ENCODE peak calls at places on chromosome 1, in ten cellular contexts. L is B cell, N is AG09309, T is fibroblast of mammary gland, W is Peyer's patch, S is SK-N-SH, H is type B pancreatic cell, Q is K562, J is progenitor cell of endocrine pancreas, X is IMR-90. O is an unnamed sample.

GRCh38 chr1:66084442-66084841 is 291.7 kb downstream of the PDE4B start:
- DNase-seq in S (no peak), N (no peak), X (no peak), J (no peak), Q (no peak), T (no peak), H (no peak), L (no peak), W (no peak), O (no peak)

GRCh38 chr1:178928985-178929384 is 58.1 kb upstream of the ANGPTL1 start:
- DNase-seq in T (no peak), X (no peak), L (no peak), N (no peak), W (no peak), H (no peak), Q (no peak), S (no peak), J (no peak), O (no peak)

GRCh38 chr1:58765016-58765415 is 18.8 kb downstream of the JUN start:
- DNase-seq in H (no peak), X (peak; percentile 51), N (no peak), L (no peak), J (no peak), W (no peak), S (no peak), T (peak; percentile 31), Q (no peak), O (no peak)

GRCh38 chr1:203858055-203858454 is 3.3 kb upstream of the SNRPE start:
- DNase-seq in N (peak; percentile 37), W (no peak), X (peak; percentile 90), S (no peak), T (peak; percentile 64), Q (no peak), L (no peak), H (no peak), J (no peak), O (no peak)

GRCh38 chr1:9244501-9245229 is 10.1 kb downstream of the H6PD start:
- DNase-seq in T (no peak), H (no peak), X (no peak), L (no peak), N (no peak), S (no peak), W (peak; percentile 51), J (no peak), Q (no peak), O (no peak)

GRCh38 chr1:115296981-115297380 is 41.1 kb downstream of the NGF start:
- DNase-seq in H (no peak), J (no peak), N (peak; percentile 27), Q (no peak), X (peak; percentile 31), L (no peak), T (no peak), W (no peak), S (no peak), O (no peak)

GRCh38 chr1:50189369-50189768 is 80.6 kb downstream of the ELAVL4 start:
- DNase-seq in J (no peak), Q (no peak), W (no peak), H (no peak), X (no peak), S (no peak), L (no peak), N (no peak), T (no peak), O (no peak)

GRCh38 chr1:52928083-52928404 is 968 bp downstream of the SCP2 start:
- DNase-seq in W (no peak), H (no peak), Q (no peak), X (no peak), S (no peak), J (no peak), L (no peak), N (no peak), T (no peak), O (no peak)

GRCh38 chr1:151619489-151620093 is 7.7 kb downstream of the SNX27 start:
- DNase-seq in T (peak; percentile 57), S (no peak), H (no peak), J (no peak), X (peak; percentile 88), Q (no peak), N (no peak), L (no peak), W (no peak), O (no peak)

GRCh38 chr1:121418369-121419049 is 233.7 kb downstream of the SRGAP2C start:
- DNase-seq in H (no peak), W (no peak), S (no peak), L (no peak), T (no peak), X (no peak), N (no peak), Q (no peak), J (no peak), O (no peak)

DNA sequence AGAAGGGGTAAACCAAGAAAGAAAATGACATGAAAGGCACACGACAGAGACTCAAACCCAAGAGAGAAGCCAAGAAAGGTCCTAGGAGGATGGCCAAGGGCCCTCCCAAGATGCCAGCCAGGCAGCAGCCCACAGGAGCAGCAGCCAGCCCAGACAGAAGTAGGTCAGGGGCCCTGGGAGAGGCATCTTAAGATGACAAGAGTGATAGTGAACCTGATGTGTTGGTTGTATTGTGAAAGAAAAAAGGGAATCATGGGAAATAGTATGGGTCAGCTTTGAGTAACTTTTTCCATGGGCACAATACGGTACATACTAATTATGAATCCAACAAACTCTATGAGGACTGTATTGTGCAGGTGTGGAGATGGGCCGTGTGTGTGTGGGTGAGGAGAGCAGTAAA is 3.3 kb downstream of the CCSAP start:
- DNase-seq in L (no peak), X (no peak), S (no peak), W (no peak), N (no peak), J (no peak), Q (no peak), H (no peak), T (no peak), O (no peak)
- TF ChIP-seq CTCF in L (no peak), X (no peak), S (no peak), W (no peak), N (no peak), J (no peak), Q (no peak), H (no peak), T (no peak), O (no peak)

GRCh38 chr1:215146252-215146975 is 63.9 kb downstream of the KCNK2 start:
- DNase-seq in J (no peak), Q (no peak), N (no peak), L (no peak), W (no peak), H (no peak), S (peak; percentile 4), T (peak; percentile 67), X (peak; percentile 64), O (no peak)
- TF ChIP-seq CTCF in J (peak; percentile 60), Q (no peak), N (peak; percentile 47), L (no peak), W (peak; percentile 41), H (peak; percentile 76), S (peak; percentile 84), T (peak; percentile 62), X (peak; percentile 74), O (no peak)

GRCh38 chr1:29876902-29877301 is 640.6 kb downstream of the PTPRU start:
- DNase-seq in T (no peak), X (no peak), H (no peak), J (no peak), L (no peak), N (no peak), S (no peak), Q (no peak), W (no peak), O (no peak)
- TF ChIP-seq CTCF in T (no peak), X (no peak), H (no peak), J (no peak), L (no peak), N (no peak), S (no peak), Q (peak; percentile 32), W (no peak), O (no peak)

GRCh38 chr1:23627065-23627464 is 64.5 kb upstream of the RPL11 start:
- DNase-seq in H (no peak), W (no peak), N (no peak), X (no peak), S (no peak), Q (no peak), T (no peak), J (no peak), L (no peak), O (peak; percentile 55)
- TF ChIP-seq CTCF in H (no peak), W (no peak), N (no peak), X (no peak), S (no peak), Q (no peak), T (no peak), J (no peak), L (no peak), O (no peak)

DNA sequence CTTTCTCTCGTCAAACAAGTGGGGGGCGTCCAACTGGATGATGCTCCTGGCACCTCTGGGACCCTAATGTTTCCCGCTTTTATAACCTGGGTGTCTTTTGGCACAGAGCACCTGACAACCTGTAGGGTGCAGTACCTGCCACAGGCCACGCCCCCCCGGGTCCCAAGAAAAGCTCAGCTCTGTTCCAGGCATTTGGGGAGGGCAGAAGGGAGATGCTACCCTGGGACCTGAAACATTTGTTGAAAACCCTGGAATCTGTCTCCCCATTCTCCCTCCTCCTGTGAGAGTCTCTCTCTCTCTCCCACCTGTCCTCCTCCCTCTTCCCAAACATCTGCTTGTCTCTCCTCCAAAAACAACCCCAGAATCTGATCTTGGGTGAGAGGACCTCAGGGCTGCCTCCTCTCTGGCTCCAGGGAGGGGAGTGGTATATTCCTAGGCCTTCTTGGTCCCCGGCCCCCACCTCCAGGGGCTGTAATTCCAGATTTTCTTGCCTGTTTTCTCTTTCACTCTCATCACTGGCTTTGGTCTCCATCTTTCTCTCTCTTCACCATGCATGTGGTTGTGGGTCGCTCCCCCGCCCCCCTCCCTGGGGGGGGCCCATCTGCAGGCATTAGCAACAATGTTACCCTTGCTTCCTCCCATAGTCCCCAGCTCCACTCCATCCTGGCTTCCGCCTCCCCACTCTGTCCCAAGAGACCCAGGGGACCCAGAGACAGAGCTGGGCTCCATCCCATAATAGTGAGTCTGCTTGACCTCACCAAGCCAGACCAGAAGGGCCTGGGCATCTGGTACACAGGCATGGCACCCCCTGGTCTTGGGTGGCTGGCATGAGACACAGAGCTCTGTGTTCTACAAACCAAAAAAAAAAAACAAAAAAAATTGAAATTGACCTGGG is 4.1 kb downstream of the AHDC1 start:
- DNase-seq in S (peak; percentile 78), Q (peak; percentile 54), H (no peak), T (no peak), W (no peak), X (no peak), L (no peak), J (no peak), N (no peak), O (no peak)
- TF ChIP-seq CTCF in S (no peak), Q (peak; percentile 6), H (no peak), T (no peak), W (no peak), X (no peak), L (no peak), J (peak; percentile 20), N (no peak), O (no peak)

GRCh38 chr1:109838838-109839240 is 71.8 kb upstream of the CSF1 start:
- DNase-seq in X (peak; percentile 77), S (no peak), H (no peak), Q (no peak), W (no peak), L (no peak), N (no peak), T (peak; percentile 75), J (no peak), O (no peak)
- TF ChIP-seq CTCF in X (peak; percentile 20), S (peak; percentile 9), H (no peak), Q (no peak), W (no peak), L (no peak), N (no peak), T (peak; percentile 34), J (no peak), O (no peak)

O was measured in GM13976.